ENCODE peak calls at places on chromosomes 16 and 17, in ten cellular contexts. N is heart left ventricle, V is transverse colon, I is A549, X is NB4, Z is heart right ventricle, U is OCI-LY7, C is BJ, L is choroid plexus epithelial cell, E is fibroblast of pulmonary artery. Y is an unnamed sample.

GRCh38 chr17:19729900-19730299 is 13.5 kb upstream of the SLC47A2 start:
- DNase-seq in N (no peak), V (no peak), I (no peak), X (no peak), Z (no peak), U (no peak), C (no peak), L (no peak), E (no peak), Y (no peak)

GRCh38 chr16:35598696-35599332 is 2139.4 kb downstream of the TP53TG3F start:
- DNase-seq in N (no peak), V (no peak), I (no peak), X (peak), Z (no peak), U (no peak), C (no peak), L (no peak), E (no peak), Y (no peak)

GRCh38 chr17:65102788-65103187 is 34.4 kb upstream of the RGS9 start:
- DNase-seq in N (no peak), V (no peak), I (no peak), X (peak), Z (no peak), U (no peak), C (no peak), L (no peak), E (no peak), Y (no peak)

GRCh38 chr16:30355144-30355953 is at the start of gene CD2BP2:
- DNase-seq in N (peak), V (peak), I (peak), X (peak), Z (peak), U (peak), C (peak), L (peak), E (peak), Y (peak)

GRCh38 chr17:74307984-74308773 is 17.8 kb upstream of the KIF19 start:
- DNase-seq in N (peak), V (no peak), I (no peak), X (no peak), Z (peak), U (no peak), C (no peak), L (no peak), E (peak), Y (no peak)

GRCh38 chr16:23254338-23254737 is 47.8 kb upstream of the SCNN1B start:
- DNase-seq in N (no peak), V (no peak), I (no peak), X (no peak), Z (no peak), U (no peak), C (peak), L (peak), E (no peak), Y (peak)

GRCh38 chr16:20203277-20203676 is 124.0 kb downstream of the GP2 start:
- DNase-seq in N (no peak), V (no peak), I (no peak), X (no peak), Z (no peak), U (no peak), C (no peak), L (no peak), E (no peak), Y (no peak)

GRCh38 chr17:47678196-47678595 is 15.8 kb upstream of the TBKBP1 start:
- DNase-seq in N (no peak), V (no peak), I (no peak), X (no peak), Z (no peak), U (no peak), C (no peak), L (no peak), E (no peak), Y (no peak)

GRCh38 chr16:55369151-55369550 is 45.1 kb downstream of the IRX6 start:
- DNase-seq in N (no peak), V (no peak), I (no peak), X (no peak), Z (no peak), U (no peak), C (no peak), L (no peak), E (no peak), Y (no peak)

GRCh38 chr17:82882715-82883446 is 43.1 kb upstream of the ZNF750 start:
- DNase-seq in N (no peak), V (peak), I (no peak), X (no peak), Z (no peak), U (no peak), C (no peak), L (no peak), E (no peak), Y (no peak)

DNA sequence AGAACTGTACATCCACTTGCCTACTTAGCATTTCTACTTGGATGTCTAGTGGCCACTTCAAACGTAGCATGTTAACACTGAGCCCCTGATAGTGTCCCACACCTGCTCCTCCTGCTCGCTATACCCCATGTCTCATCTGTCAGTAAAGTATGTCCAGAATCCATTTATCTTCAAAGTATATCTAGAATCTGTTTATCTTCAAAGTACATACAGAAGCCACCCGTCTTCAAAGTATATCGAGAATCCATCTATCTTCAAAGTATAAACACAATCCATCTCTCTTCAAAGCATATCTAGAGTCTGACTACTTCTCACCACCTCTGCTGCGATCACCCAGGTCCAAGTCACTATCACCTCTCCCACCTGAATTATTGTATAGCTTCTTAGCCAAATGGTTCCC is 43.8 kb downstream of the MYO1D start:
- DNase-seq in N (no peak), V (no peak), I (no peak), X (no peak), Z (no peak), U (no peak), C (no peak), L (no peak), E (no peak), Y (no peak)
- TF ChIP-seq CTCF in N (no peak), V (no peak), I (no peak), X (no peak), Z (no peak), U (no peak), C (no peak), L (no peak), E (no peak), Y (no peak)

GRCh38 chr17:36933174-36934143 is 3.8 kb upstream of the LHX1 start:
- DNase-seq in N (no peak), V (no peak), I (no peak), X (no peak), Z (no peak), U (no peak), C (no peak), L (no peak), E (no peak), Y (no peak)
- H3K4me3 ChIP-seq in N (no peak), V (no peak), I (no peak), X (no peak), Z (peak), U (no peak), C (no peak), L (no peak), E (no peak), Y (no peak)

DNA sequence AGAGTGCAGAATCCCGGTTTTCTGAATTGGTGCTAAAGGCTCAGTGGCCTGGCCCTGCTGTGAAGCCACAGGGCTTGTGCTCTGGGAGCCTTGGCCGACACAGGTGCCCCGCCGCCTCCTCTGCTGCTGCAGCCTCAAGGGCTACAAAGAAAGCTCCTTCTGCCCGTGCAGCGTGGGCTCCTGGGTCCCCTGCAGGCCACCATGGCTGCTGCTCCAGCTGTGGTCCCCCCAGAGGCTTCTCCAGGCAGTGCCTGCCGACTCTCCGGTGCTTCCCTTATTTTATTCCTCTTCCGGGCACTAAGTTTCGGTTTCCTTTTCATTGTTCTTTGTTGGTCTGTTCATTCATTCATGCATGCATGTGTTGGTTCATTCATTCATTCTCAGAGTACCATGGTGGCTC is 53.1 kb downstream of the CMIP start:
- DNase-seq in N (no peak), V (no peak), I (no peak), X (no peak), Z (no peak), U (peak), C (no peak), L (no peak), E (no peak), Y (no peak)
- TF ChIP-seq CTCF in N (no peak), V (peak), I (no peak), X (no peak), Z (peak), U (peak), C (no peak), L (no peak), E (no peak), Y (no peak)

GRCh38 chr17:43034623-43035293 is 9.7 kb downstream of the RND2 start:
- DNase-seq in N (no peak), V (no peak), I (no peak), X (no peak), Z (no peak), U (no peak), C (no peak), L (no peak), E (no peak), Y (no peak)

GRCh38 chr17:43039646-43040045 is 14.6 kb downstream of the RND2 start:
- DNase-seq in N (no peak), V (no peak), I (no peak), X (no peak), Z (no peak), U (no peak), C (no peak), L (no peak), E (no peak), Y (no peak)

GRCh38 chr17:43031666-43032065 is 6.6 kb downstream of the RND2 start:
- DNase-seq in N (no peak), V (no peak), I (no peak), X (no peak), Z (no peak), U (no peak), C (no peak), L (no peak), E (no peak), Y (no peak)

GRCh38 chr17:43030137-43030767 is 5.2 kb downstream of the RND2 start:
- DNase-seq in N (no peak), V (no peak), I (no peak), X (no peak), Z (no peak), U (no peak), C (no peak), L (no peak), E (no peak), Y (no peak)

GRCh38 chr17:43033947-43034622 is 9.1 kb downstream of the RND2 start:
- DNase-seq in N (no peak), V (no peak), I (no peak), X (no peak), Z (no peak), U (no peak), C (no peak), L (no peak), E (no peak), Y (no peak)
- H3K4me3 ChIP-seq in N (no peak), V (no peak), I (no peak), X (no peak), Z (no peak), U (no peak), C (no peak), L (no peak), E (no peak), Y (no peak)